ENCODE peak calls at places on chromosome 7, in four cellular contexts. U is hepatocyte, D is adrenal gland, Z is ovary. Y is an unnamed sample.
A peak's percentile ranks its signal among the peaks of the same experiment; 100 is the strongest.

GRCh38 chr7:94556028-94556427 is 46.4 kb downstream of the CASD1 start:
- DNase-seq in U (no peak), D (no peak), Z (no peak), Y (no peak)

GRCh38 chr7:26574476-26574875 is 282.8 kb downstream of the SNX10 start:
- DNase-seq in U (no peak), D (no peak), Z (no peak), Y (peak; percentile 72)

GRCh38 chr7:21944616-21945373 is 904 bp downstream of the CDCA7L start:
- DNase-seq in U (peak; percentile 67), D (no peak), Z (peak; percentile 57), Y (no peak)

GRCh38 chr7:102255501-102255900 is 31.2 kb upstream of the SH2B2 start:
- DNase-seq in U (no peak), D (no peak), Z (no peak), Y (no peak)

GRCh38 chr7:2063562-2064360 is 169.0 kb downstream of the MAD1L1 start:
- DNase-seq in U (peak; percentile 24), D (peak; percentile 79), Z (peak; percentile 44), Y (no peak)

GRCh38 chr7:29193316-29194205 is 1.0 kb upstream of the CHN2 start:
- DNase-seq in U (peak; percentile 32), D (no peak), Z (peak; percentile 37), Y (no peak)

GRCh38 chr7:108200326-108200725 is 70.2 kb upstream of the LAMB4 start:
- DNase-seq in U (no peak), D (no peak), Z (no peak), Y (no peak)

GRCh38 chr7:116464375-116464774 is 35.2 kb upstream of the CAV2 start:
- DNase-seq in U (no peak), D (no peak), Z (no peak), Y (no peak)

GRCh38 chr7:21542891-21543527 is at the start of gene DNAH11:
- DNase-seq in U (peak; percentile 61), D (peak; percentile 70), Z (peak; percentile 50), Y (no peak)

GRCh38 chr7:141238546-141239218 is 164.8 kb downstream of the TMEM178B start:
- DNase-seq in U (no peak), D (no peak), Z (no peak), Y (no peak)

GRCh38 chr7:128947854-128948253 is 10.1 kb downstream of the IRF5 start:
- DNase-seq in U (no peak), D (no peak), Z (no peak), Y (no peak)

GRCh38 chr7:3301831-3302618 is 973 bp downstream of the SDK1 start:
- DNase-seq in U (peak; percentile 65), D (no peak), Z (peak; percentile 43), Y (peak; percentile 89)

GRCh38 chr7:4951903-4952636 is 6.9 kb downstream of the MMD2 start:
- DNase-seq in U (peak; percentile 50), D (no peak), Z (no peak), Y (no peak)

GRCh38 chr7:137564677-137565076 is 221.1 kb upstream of the PTN start:
- DNase-seq in U (no peak), D (no peak), Z (no peak), Y (no peak)

GRCh38 chr7:127886248-127886647 is 145.0 kb downstream of the LRRC4 start:
- DNase-seq in U (no peak), D (no peak), Z (no peak), Y (no peak)

GRCh38 chr7:133540096-133540860 is 287.4 kb downstream of the EXOC4 start:
- DNase-seq in U (no peak), D (no peak), Z (no peak), Y (no peak)

GRCh38 chr7:101954494-101954893 is 137.1 kb downstream of the CUX1 start:
- DNase-seq in U (no peak), D (no peak), Z (no peak), Y (no peak)

GRCh38 chr7:157824011-157824818 is 487.4 kb downstream of the DNAJB6 start:
- DNase-seq in U (no peak), D (no peak), Z (no peak), Y (no peak)
- H3K9me3 ChIP-seq in U (no peaks in the 10 kb centered on the region), D (no peaks in the 10 kb centered on the region), Z (no peaks in the 10 kb centered on the region), Y (no peaks in the 10 kb centered on the region)

GRCh38 chr7:158017226-158018060 is 570.2 kb downstream of the PTPRN2 start:
- DNase-seq in U (no peak), D (no peak), Z (no peak), Y (no peak)

GRCh38 chr7:158013085-158013668 is 574.4 kb downstream of the PTPRN2 start:
- DNase-seq in U (no peak), D (no peak), Z (no peak), Y (no peak)

GRCh38 chr7:158018061-158018796 is 569.4 kb downstream of the PTPRN2 start:
- DNase-seq in U (no peak), D (no peak), Z (no peak), Y (no peak)

GRCh38 chr7:158016171-158017087 is 571.2 kb downstream of the PTPRN2 start:
- DNase-seq in U (peak; percentile 30), D (peak; percentile 70), Z (no peak), Y (no peak)

DNA sequence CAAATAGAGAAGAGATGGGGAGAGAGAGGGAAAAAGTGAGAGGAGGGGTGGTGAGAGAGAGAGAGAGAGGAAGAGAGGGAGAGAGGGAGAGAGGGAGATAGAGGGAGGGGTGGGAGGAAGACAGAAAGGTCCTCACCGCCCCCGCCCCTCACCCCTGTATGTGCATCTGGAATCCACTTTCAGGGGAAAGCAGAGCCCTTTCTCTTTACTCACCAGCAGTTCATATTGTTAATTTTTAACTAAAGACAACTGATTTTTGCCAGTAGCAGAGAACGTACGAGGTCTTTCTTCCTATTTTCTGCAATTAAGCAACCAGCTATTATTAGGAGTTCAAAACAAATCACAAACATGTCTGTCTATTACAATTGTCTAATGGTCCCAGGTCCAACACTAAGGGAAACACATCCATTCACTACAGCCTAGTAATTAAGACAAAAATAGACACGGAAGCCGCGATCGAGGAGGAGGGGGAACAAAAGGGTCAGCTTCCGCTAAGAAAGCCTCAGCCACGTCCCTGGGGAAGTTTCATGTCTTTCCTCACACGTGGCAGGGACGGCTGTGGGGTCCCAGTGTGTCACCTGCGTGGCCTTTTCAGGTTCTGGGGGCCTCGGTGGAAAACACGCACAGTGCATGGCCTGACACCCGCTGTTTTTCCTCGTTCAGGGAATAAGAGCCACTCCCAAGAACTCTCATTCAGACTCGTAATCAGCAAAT is 572.1 kb downstream of the PTPRN2 start:
- DNase-seq in U (no peak), D (no peak), Z (no peak), Y (no peak)
- H3K9me3 ChIP-seq in U (no peaks in the 10 kb centered on the region), D (no peaks in the 10 kb centered on the region), Z (no peaks in the 10 kb centered on the region), Y (no peaks in the 10 kb centered on the region)

DNA sequence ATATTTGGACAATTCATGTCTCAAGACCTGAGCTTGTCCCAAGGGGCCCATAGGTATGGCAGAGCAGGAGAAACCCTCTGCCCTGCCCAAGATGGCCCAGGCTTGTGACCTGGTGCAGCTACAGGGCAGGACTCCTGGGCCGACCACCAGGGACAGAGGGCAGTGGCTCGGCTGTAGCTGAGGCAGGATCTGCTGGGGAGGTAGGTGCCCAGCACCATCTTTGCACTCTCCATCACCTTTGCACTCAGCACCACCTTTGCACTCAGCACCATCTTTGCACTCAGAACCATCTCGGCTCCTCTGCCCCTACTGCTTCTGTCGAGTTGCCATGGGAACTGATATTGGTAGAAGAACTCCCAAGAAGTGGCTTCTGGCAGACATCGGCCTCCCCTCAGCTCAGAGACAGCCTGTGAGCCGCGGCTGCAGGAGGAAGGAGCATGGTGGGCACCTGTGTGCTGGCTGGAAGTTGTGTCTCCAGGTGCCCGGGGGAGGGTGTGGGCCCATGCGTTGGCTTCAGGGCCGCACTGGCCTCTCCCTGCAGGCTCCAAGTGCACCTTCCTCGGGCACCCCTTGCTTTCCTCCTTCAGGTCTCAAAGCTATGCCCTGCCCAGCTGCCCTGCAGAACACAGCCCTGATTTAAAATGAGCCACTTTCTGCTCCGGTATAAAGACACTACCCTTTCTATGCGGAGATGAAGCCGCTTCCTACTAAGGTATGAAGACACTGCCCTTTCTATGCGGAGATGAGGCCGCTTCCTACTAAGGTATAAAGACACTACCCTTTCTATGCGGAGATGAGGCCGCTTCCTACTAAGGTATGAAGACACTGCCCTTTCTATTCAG is 514.5 kb downstream of the PTPRN2 start:
- DNase-seq in U (no peak), D (no peak), Z (no peak), Y (no peak)
- H3K9me3 ChIP-seq in U (no peaks in the 10 kb centered on the region), D (no peaks in the 10 kb centered on the region), Z (no peaks in the 10 kb centered on the region), Y (no peaks in the 10 kb centered on the region)

GRCh38 chr7:51209426-51209825 is 107.2 kb downstream of the COBL start:
- DNase-seq in U (no peak), D (no peak), Z (no peak), Y (no peak)

GRCh38 chr7:51214098-51214497 is 102.5 kb downstream of the COBL start:
- DNase-seq in U (no peak), D (no peak), Z (no peak), Y (no peak)

GRCh38 chr7:51213618-51214017 is 103.0 kb downstream of the COBL start:
- DNase-seq in U (no peak), D (no peak), Z (no peak), Y (no peak)

GRCh38 chr7:51210766-51211165 is 105.8 kb downstream of the COBL start:
- DNase-seq in U (no peak), D (no peak), Z (no peak), Y (no peak)
- H3K9me3 ChIP-seq in U (no peaks in the 10 kb centered on the region), D (no peaks in the 10 kb centered on the region), Z (no peaks in the 10 kb centered on the region), Y (no peaks in the 10 kb centered on the region)

GRCh38 chr7:39978252-39978934 is 28.3 kb downstream of the CDK13 start:
- DNase-seq in U (no peak), D (no peak), Z (no peak), Y (no peak)
- H3K9me3 ChIP-seq in U (no peaks in the 10 kb centered on the region), D (no peaks in the 10 kb centered on the region), Z (no peaks in the 10 kb centered on the region), Y (no peaks in the 10 kb centered on the region)

GRCh38 chr7:158255558-158255957 is 332.1 kb downstream of the PTPRN2 start:
- DNase-seq in U (no peak), D (no peak), Z (no peak), Y (no peak)

GRCh38 chr7:158252081-158252836 is 335.4 kb downstream of the PTPRN2 start:
- DNase-seq in U (no peak), D (peak; percentile 45), Z (peak; percentile 11), Y (no peak)

GRCh38 chr7:158251061-158251965 is 336.3 kb downstream of the PTPRN2 start:
- DNase-seq in U (no peak), D (peak; percentile 20), Z (no peak), Y (no peak)

GRCh38 chr7:158255156-158255555 is 332.5 kb downstream of the PTPRN2 start:
- DNase-seq in U (no peak), D (no peak), Z (peak; percentile 5), Y (no peak)

DNA sequence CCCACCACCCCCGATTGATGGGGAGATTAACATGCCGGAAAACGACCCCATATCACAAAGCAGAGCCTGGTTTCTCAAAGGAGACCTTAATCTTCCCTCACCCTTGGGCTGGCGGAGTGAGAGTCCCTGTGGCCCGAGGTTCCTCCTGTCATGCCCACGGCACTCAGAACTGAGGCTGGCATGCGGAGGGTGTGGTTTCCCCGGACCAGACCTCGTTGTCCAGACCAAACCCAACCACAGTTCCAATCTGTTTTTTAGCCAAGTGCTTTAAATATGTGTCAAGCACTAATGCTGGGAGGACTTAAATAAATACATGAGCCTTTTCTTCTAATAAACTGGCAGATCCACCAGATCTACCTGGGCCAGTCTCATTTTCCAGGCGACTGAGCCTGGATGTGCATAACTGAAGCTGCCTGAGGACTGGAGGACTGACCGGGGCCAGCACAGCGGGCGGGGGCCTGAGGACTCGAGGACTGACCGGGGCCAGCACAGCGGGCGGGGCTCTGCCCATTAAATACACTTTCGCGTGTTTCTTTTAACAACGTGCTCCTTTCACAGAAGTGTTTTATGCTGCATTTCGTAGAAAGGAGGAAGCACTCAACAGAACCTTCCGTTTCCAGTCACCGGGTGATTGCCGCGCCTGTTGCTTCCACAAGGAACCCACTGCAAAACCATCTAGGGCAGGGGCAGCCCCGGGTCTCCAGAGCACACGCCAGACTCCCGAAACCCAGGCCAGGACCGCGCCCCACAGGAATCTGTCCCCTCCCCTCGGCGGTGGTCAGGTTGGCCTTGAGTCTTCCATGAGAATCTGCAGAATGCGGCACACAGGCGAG is 334.6 kb downstream of the PTPRN2 start:
- DNase-seq in U (no peak), D (no peak), Z (peak; percentile 7), Y (no peak)
- H3K9me3 ChIP-seq in U (no peaks in the 10 kb centered on the region), D (no peaks in the 10 kb centered on the region), Z (no peaks in the 10 kb centered on the region), Y (no peaks in the 10 kb centered on the region)

GRCh38 chr7:155489158-155489840 is 31.4 kb downstream of the EN2 start:
- DNase-seq in U (no peak), D (no peak), Z (no peak), Y (no peak)
- H3K9me3 ChIP-seq in U (no peaks in the 10 kb centered on the region), D (no peaks in the 10 kb centered on the region), Z (no peaks in the 10 kb centered on the region), Y (no peaks in the 10 kb centered on the region)